ENCODE peak calls at places on chromosomes 16 and 17, in ten cellular contexts. K is GM13977, A is fibroblast of lung, G is nephron progenitor cell, L is mucosa of descending colon, C is dorsolateral prefrontal cortex, W is body of pancreas, P is adrenal gland, Q is neural progenitor cell, D is GM13976. T is an unnamed sample.

GRCh38 chr17:67829331-67829730 is 4.0 kb downstream of the BPTF start:
- DNase-seq in D (peak), K (peak), C (no peak), W (no peak), A (peak), Q (peak), P (no peak), G (no peak), L (no peak), T (peak)

GRCh38 chr16:81697321-81697885 is 81.7 kb upstream of the PLCG2 start:
- DNase-seq in L (peak), W (peak), P (peak), C (peak), G (peak), K (peak), Q (peak), A (peak), D (peak), T (peak)

GRCh38 chr16:49620158-49620867 is 235.6 kb downstream of the ZNF423 start:
- DNase-seq in D (no peak), A (peak), P (peak), W (peak), Q (no peak), G (no peak), L (peak), C (no peak), K (no peak), T (no peak)

GRCh38 chr17:66493283-66494019 is 191.0 kb downstream of the PRKCA start:
- DNase-seq in P (no peak), L (no peak), K (no peak), G (no peak), A (peak), W (no peak), Q (no peak), C (no peak), D (no peak), T (no peak)

GRCh38 chr16:77782694-77783093 is 5.7 kb upstream of the VAT1L start:
- DNase-seq in K (no peak), D (peak), L (no peak), P (no peak), C (no peak), Q (no peak), A (no peak), W (no peak), G (no peak), T (no peak)

GRCh38 chr17:56902350-56902749 is 11.5 kb downstream of the TRIM25 start:
- DNase-seq in W (no peak), Q (no peak), L (no peak), C (no peak), K (no peak), G (no peak), P (no peak), D (no peak), A (peak), T (no peak)

GRCh38 chr17:49676276-49676868 is 1.5 kb downstream of the SPOP start:
- DNase-seq in K (peak), P (no peak), W (no peak), L (no peak), A (peak), Q (peak), G (no peak), C (no peak), D (peak), T (peak)

GRCh38 chr16:3235856-3236669 is 1.1 kb upstream of the ZNF200 start:
- DNase-seq in A (no peak), K (no peak), L (peak), W (no peak), G (peak), Q (peak), C (no peak), D (no peak), P (peak), T (no peak)

GRCh38 chr17:74959826-74960738 is 12.5 kb downstream of the HID1 start:
- DNase-seq in Q (no peak), K (no peak), L (no peak), C (no peak), W (no peak), P (no peak), A (peak), D (no peak), G (no peak), T (no peak)

GRCh38 chr17:48995332-48995870 is 1.8 kb upstream of the IGF2BP1 start:
- DNase-seq in D (no peak), G (peak), L (no peak), K (no peak), C (no peak), A (no peak), W (no peak), P (no peak), Q (peak), T (no peak)

GRCh38 chr17:28700830-28701492 is 10.7 kb downstream of the PROCA1 start:
- DNase-seq in A (no peak), L (no peak), Q (no peak), G (no peak), C (no peak), K (no peak), W (no peak), D (no peak), P (no peak), T (no peak)

GRCh38 chr16:87173294-87173883 is 143.8 kb downstream of the C16orf95 start:
- DNase-seq in A (peak), D (no peak), L (no peak), P (no peak), Q (no peak), C (no peak), G (no peak), W (no peak), K (no peak), T (no peak)

GRCh38 chr16:84597518-84598390 is 20.1 kb downstream of the COTL1 start:
- DNase-seq in A (no peak), Q (no peak), P (no peak), D (no peak), K (no peak), C (no peak), G (no peak), W (no peak), L (no peak), T (peak)

GRCh38 chr17:34204402-34204801 is 50.7 kb upstream of the CCL2 start:
- DNase-seq in C (no peak), Q (no peak), L (no peak), G (no peak), K (no peak), W (no peak), D (no peak), P (no peak), A (no peak), T (no peak)

GRCh38 chr17:66684716-66685115 is 150.2 kb upstream of the CACNG5 start:
- DNase-seq in K (no peak), P (no peak), A (no peak), L (no peak), W (no peak), Q (no peak), C (no peak), D (no peak), G (no peak), T (no peak)

GRCh38 chr17:19332371-19333131 is 30.0 kb downstream of the B9D1 start:
- DNase-seq in C (peak), G (no peak), P (peak), Q (no peak), K (no peak), W (no peak), L (no peak), D (peak), A (no peak), T (no peak)

GRCh38 chr16:2838928-2839327 is 8.8 kb downstream of the ZG16B start:
- DNase-seq in P (peak), G (peak), C (peak), L (peak), A (peak), Q (peak), D (peak), W (peak), K (peak), T (peak)

GRCh38 chr17:43314582-43314981 is 80.8 kb upstream of the RNU2-1 start:
- DNase-seq in G (no peak), D (peak), C (no peak), K (peak), P (peak), L (no peak), W (no peak), A (no peak), Q (no peak), T (peak)

GRCh38 chr16:839643-840408 is 39.3 kb upstream of the GNG13 start:
- DNase-seq in L (no peak), G (no peak), C (no peak), W (no peak), K (no peak), D (no peak), Q (no peak), P (no peak), A (no peak), T (no peak)

GRCh38 chr17:11331790-11332526 is 90.9 kb downstream of the SHISA6 start:
- DNase-seq in L (no peak), C (no peak), A (no peak), Q (peak), K (no peak), W (no peak), P (no peak), D (no peak), G (peak), T (no peak)

GRCh38 chr17:40317345-40317873 is 8.4 kb downstream of the RARA start:
- DNase-seq in G (peak), C (peak), Q (peak), D (peak), W (no peak), A (peak), L (peak), P (no peak), K (peak), T (peak)

GRCh38 chr17:17950806-17951205 is 21.4 kb downstream of the TOM1L2 start:
- DNase-seq in P (no peak), L (no peak), D (no peak), K (no peak), W (no peak), C (no peak), G (no peak), A (no peak), Q (no peak), T (no peak)
- TF ChIP-seq CTCF in P (no peak), L (no peak), D (no peak), K (no peak), W (no peak), C (no peak), G (peak), A (peak), Q (peak), T (no peak)

GRCh38 chr17:82212331-82213250 is at the start of gene CCDC57:
- DNase-seq in C (peak), L (peak), P (peak), Q (peak), A (peak), D (peak), G (peak), K (peak), W (peak), T (peak)
- TF ChIP-seq CTCF in C (peak), L (no peak), P (no peak), Q (no peak), A (no peak), D (no peak), G (no peak), K (no peak), W (no peak), T (no peak)

DNA sequence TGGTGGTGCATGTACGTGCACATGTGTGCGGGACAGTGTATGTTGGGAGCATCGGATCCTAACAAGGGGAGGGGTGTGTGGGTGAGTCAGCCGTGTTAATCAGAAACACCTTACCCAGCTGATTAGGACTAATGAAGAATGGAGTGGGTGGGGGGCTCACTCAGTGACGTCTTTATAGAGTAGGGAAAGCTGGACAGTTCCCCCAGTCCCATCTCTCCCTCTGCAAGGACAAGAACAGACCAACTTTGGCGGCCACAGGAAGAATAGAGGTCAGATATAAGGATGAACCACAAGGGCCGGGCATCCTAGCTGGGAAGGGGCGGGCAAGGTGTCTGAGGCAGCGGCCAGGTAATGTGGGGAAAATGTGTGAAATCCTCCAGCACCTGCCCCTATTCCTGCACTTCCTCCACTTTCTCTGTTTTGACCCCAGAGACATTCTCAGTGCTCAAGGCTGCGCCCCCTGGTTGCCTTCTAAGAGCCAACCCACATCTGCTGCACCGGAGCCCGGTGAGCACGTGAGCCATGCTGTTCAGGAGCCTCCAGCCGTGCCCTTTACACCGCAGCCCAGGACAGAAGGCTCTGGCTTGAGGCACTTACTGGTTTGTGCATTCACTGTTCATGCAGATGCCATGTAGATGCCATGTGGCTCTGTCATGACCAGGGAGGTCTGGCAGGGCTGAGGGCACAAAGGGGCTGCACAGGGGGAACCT is 18.9 kb upstream of the TBX21 start:
- DNase-seq in K (no peak), C (no peak), G (no peak), P (no peak), A (no peak), D (no peak), L (peak), Q (peak), W (no peak), T (peak)
- TF ChIP-seq CTCF in K (peak), C (no peak), G (no peak), P (no peak), A (no peak), D (peak), L (no peak), Q (peak), W (no peak), T (no peak)

GRCh38 chr17:17523001-17523713 is 27.0 kb upstream of the RASD1 start:
- DNase-seq in Q (peak), D (no peak), A (no peak), W (peak), C (no peak), K (no peak), G (no peak), P (no peak), L (no peak), T (no peak)
- TF ChIP-seq CTCF in Q (no peak), D (no peak), A (no peak), W (no peak), C (no peak), K (no peak), G (no peak), P (no peak), L (no peak), T (no peak)

GRCh38 chr17:55295411-55296170 is 30.8 kb downstream of the HLF start:
- DNase-seq in C (peak), D (peak), K (peak), P (peak), W (peak), G (peak), Q (peak), A (peak), L (peak), T (peak)
- TF ChIP-seq CTCF in C (peak), D (peak), K (peak), P (peak), W (peak), G (peak), Q (peak), A (peak), L (peak), T (peak)

DNA sequence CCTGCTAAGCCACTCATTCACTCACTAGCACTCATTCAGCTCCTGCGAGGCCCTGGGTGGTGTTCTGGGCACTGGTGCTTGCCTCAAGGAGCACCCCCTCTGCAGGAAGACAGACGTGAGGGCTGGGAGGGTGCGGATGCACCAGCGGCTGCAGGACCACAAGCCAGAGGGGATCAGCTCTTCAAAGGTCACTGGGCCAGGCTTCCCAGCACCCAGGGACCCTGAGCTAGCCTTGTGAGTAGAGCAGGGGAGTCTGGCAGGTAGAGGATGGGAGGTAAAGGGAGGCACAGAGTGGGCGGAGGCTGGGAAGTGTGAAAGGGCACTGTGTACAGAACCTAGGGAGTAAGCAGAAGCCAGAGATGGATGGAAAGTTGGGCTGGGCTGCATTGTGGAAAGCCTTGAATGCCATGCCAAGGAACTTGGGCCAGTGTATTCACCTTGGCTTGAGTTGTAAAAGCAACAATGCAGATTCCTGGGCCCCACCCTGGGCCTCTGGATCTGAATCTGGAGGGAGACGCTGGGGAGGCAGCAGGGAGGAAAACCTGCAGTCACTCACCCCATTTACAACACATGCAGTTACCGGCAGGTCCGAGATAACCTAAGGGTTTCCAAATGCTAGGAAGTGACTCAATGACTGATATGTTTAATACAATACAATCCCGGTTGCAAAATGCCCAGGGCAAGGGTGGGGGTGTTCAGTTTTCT is 1.7 kb downstream of the IL4R start:
- DNase-seq in C (no peak), W (peak), K (peak), G (no peak), D (no peak), P (peak), Q (peak), L (peak), A (peak), T (peak)
- TF ChIP-seq CTCF in C (no peak), W (no peak), K (peak), G (no peak), D (no peak), P (no peak), Q (no peak), L (no peak), A (no peak), T (no peak)

DNA sequence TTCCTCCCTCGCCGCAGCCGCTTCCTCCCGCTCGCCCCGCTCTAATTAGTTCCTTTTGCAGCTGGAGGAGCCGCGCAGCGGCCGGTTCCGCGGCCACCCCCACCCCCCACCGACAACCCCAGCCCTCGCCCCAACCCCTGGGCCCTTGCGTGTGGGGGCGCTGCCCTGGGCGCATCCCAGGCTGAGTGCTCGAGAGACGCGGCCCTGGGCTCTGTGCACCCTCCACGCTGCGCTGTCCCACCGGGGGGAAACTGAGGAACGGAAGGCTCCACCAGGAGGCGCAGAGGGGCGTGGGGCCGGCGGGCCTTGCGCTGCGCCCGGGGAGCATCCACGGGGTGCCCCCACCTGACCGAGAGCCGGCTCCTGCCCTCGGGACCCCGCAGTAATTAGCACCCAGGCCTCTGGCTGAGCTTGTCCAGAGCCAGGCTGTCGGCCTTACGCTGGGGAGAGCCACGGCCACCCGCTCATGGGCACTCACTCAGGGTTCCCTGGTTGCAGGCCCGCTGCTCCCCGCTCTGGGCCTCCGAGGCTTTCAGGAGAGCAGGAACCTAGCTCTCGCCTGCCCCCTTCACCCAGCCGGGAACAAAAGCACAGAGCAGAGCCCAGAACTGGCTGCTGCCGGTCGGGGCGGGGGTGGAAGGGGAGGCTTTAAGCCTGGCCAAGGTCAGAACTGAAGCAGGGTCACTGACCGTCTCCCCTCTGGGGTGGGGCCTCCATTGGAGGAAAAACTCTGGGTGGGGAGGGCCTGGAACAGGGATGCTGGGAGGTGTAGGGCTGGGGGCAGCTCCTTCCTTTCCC is 12.1 kb downstream of the GLIS2 start:
- DNase-seq in A (peak), G (peak), P (peak), K (peak), D (peak), L (peak), C (peak), Q (peak), W (peak), T (peak)
- TF ChIP-seq CTCF in A (peak), G (peak), P (peak), K (peak), D (peak), L (peak), C (peak), Q (peak), W (peak), T (peak)

GRCh38 chr16:19911747-19912146 is 27.1 kb upstream of the GPRC5B start:
- DNase-seq in C (no peak), Q (no peak), A (no peak), K (no peak), D (no peak), P (no peak), G (no peak), L (no peak), W (no peak), T (no peak)
- TF ChIP-seq CTCF in C (no peak), Q (no peak), A (no peak), K (no peak), D (no peak), P (no peak), G (no peak), L (no peak), W (no peak), T (no peak)

DNA sequence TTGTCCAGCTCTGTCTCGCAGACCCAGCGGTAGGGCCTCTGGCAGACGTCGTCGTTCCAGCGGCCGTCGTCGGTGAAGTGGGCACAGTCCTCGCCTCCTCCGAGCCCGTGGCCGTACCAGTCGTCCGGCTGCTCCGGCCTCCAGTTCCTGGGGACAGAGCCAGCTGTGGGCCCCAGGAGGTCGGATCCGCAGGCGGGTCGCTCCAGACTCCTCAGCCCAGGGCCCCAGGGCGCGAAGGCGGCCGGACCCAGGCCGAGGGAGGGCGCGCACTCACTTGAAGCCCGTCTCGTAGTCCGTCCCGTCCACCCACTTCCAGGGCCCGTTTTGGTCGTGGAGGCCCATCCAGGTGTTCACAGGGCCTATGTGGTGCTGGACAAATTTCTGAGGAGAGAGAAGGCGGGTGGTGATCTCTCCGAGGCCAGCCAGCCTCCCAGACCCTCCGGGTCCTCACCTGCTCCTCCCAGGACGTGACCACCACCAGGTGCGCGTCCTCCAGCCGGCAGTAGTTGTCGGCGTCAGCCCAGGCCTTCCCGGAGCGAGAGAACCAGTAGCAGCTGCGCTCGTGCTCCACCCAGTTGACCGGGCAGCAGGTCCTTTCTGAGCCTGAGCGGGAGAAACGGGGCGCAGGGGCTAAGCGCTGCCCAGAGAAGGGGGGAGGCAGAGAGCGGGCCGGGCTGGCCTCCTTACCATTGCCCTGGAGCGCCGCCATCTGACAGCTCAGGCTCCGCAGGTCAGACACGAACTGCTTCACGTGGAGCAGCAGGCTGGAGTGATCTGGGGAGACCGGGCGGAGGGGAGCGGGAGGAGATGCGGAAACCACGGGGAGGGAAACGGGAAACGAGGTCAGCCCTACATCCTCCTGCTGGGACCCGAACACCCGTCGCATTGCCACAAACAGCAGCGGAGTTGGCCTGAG is 5.2 kb downstream of the ASGR1 start:
- DNase-seq in K (peak), D (peak), P (no peak), G (peak), L (peak), Q (peak), C (no peak), W (peak), A (peak), T (no peak)
- TF ChIP-seq CTCF in K (peak), D (peak), P (no peak), G (no peak), L (no peak), Q (peak), C (no peak), W (no peak), A (no peak), T (no peak)

GRCh38 chr16:4612474-4612931 is 2.2 kb downstream of the UBALD1 start:
- DNase-seq in L (no peak), C (no peak), K (no peak), A (no peak), D (peak), Q (peak), W (no peak), G (no peak), P (no peak), T (no peak)
- TF ChIP-seq CTCF in L (no peak), C (no peak), K (no peak), A (peak), D (no peak), Q (peak), W (no peak), G (no peak), P (no peak), T (no peak)